ENCODE peak calls at places on chromosomes 6 and 20, in nine cellular contexts. One of them, this sample, is unnamed.

GRCh38 chr6:129759851-129760595 is 50.0 kb upstream of the ARHGAP18 start:
- DNase-seq in CD8-positive, alpha-beta T cell: no peak
- DNase-seq in endothelial cell: no peak
- DNase-seq in Calu3: no peak
- DNase-seq in pancreas: no peak
- DNase-seq in WTC11: no peak
- DNase-seq in progenitor cell of endocrine pancreas: no peak
- DNase-seq in fibroblast of lung: no peak
- DNase-seq in hepatocyte: no peak
- DNase-seq in this sample: no peak

GRCh38 chr6:111984081-111984480 is 69.8 kb upstream of the CCN6 start:
- DNase-seq in WTC11: no peak
- DNase-seq in hepatocyte: no peak
- DNase-seq in pancreas: no peak
- DNase-seq in CD8-positive, alpha-beta T cell: no peak
- DNase-seq in Calu3: no peak
- DNase-seq in endothelial cell: no peak
- DNase-seq in fibroblast of lung: no peak
- DNase-seq in progenitor cell of endocrine pancreas: no peak
- DNase-seq in this sample: no peak

GRCh38 chr20:53794529-53795115 is 201.0 kb upstream of the ZNF217 start:
- DNase-seq in endothelial cell: no peak
- DNase-seq in CD8-positive, alpha-beta T cell: no peak
- DNase-seq in pancreas: no peak
- DNase-seq in fibroblast of lung: no peak
- DNase-seq in WTC11: no peak
- DNase-seq in progenitor cell of endocrine pancreas: no peak
- DNase-seq in hepatocyte: no peak
- DNase-seq in Calu3: no peak
- DNase-seq in this sample: no peak

GRCh38 chr6:108492131-108492766 is 68.5 kb upstream of the FOXO3 start:
- DNase-seq in fibroblast of lung: peak; percentile 67
- DNase-seq in hepatocyte: peak; percentile 63
- DNase-seq in pancreas: no peak
- DNase-seq in Calu3: peak; percentile 17
- DNase-seq in CD8-positive, alpha-beta T cell: no peak
- DNase-seq in WTC11: no peak
- DNase-seq in endothelial cell: peak; percentile 8
- DNase-seq in progenitor cell of endocrine pancreas: no peak
- DNase-seq in this sample: no peak

GRCh38 chr6:137970368-137970767 is 103.3 kb downstream of the TNFAIP3 start:
- DNase-seq in endothelial cell: peak; percentile 9
- DNase-seq in pancreas: no peak
- DNase-seq in hepatocyte: no peak
- DNase-seq in progenitor cell of endocrine pancreas: no peak
- DNase-seq in CD8-positive, alpha-beta T cell: no peak
- DNase-seq in WTC11: no peak
- DNase-seq in Calu3: no peak
- DNase-seq in fibroblast of lung: no peak
- DNase-seq in this sample: no peak

GRCh38 chr6:71533939-71534379 is 245.3 kb downstream of the OGFRL1 start:
- DNase-seq in endothelial cell: peak; percentile 13
- DNase-seq in Calu3: peak; percentile 49
- DNase-seq in CD8-positive, alpha-beta T cell: no peak
- DNase-seq in progenitor cell of endocrine pancreas: no peak
- DNase-seq in pancreas: no peak
- DNase-seq in hepatocyte: peak; percentile 48
- DNase-seq in WTC11: no peak
- DNase-seq in fibroblast of lung: peak; percentile 48
- DNase-seq in this sample: no peak

GRCh38 chr20:20505554-20505953 is 137.7 kb downstream of the INSM1 start:
- DNase-seq in hepatocyte: no peak
- DNase-seq in progenitor cell of endocrine pancreas: no peak
- DNase-seq in pancreas: no peak
- DNase-seq in CD8-positive, alpha-beta T cell: no peak
- DNase-seq in endothelial cell: no peak
- DNase-seq in Calu3: no peak
- DNase-seq in fibroblast of lung: no peak
- DNase-seq in WTC11: no peak
- DNase-seq in this sample: no peak

GRCh38 chr6:63307581-63308246 is 12.1 kb downstream of the LGSN start:
- DNase-seq in progenitor cell of endocrine pancreas: no peak
- DNase-seq in CD8-positive, alpha-beta T cell: no peak
- DNase-seq in Calu3: peak; percentile 54
- DNase-seq in fibroblast of lung: peak; percentile 64
- DNase-seq in WTC11: no peak
- DNase-seq in hepatocyte: peak; percentile 46
- DNase-seq in endothelial cell: peak; percentile 8
- DNase-seq in pancreas: no peak
- DNase-seq in this sample: no peak

GRCh38 chr20:48115511-48115910 is 330.2 kb upstream of the SULF2 start:
- DNase-seq in hepatocyte: no peak
- DNase-seq in CD8-positive, alpha-beta T cell: no peak
- DNase-seq in Calu3: no peak
- DNase-seq in progenitor cell of endocrine pancreas: no peak
- DNase-seq in fibroblast of lung: no peak
- DNase-seq in endothelial cell: no peak
- DNase-seq in WTC11: no peak
- DNase-seq in pancreas: no peak
- DNase-seq in this sample: no peak

GRCh38 chr6:106256201-106256968 is 69.2 kb downstream of the ATG5 start:
- DNase-seq in Calu3: no peak
- DNase-seq in endothelial cell: no peak
- DNase-seq in WTC11: no peak
- DNase-seq in progenitor cell of endocrine pancreas: no peak
- DNase-seq in CD8-positive, alpha-beta T cell: no peak
- DNase-seq in hepatocyte: no peak
- DNase-seq in fibroblast of lung: no peak
- DNase-seq in pancreas: no peak
- DNase-seq in this sample: no peak

GRCh38 chr6:4313044-4313686 is 177.8 kb upstream of the ECI2 start:
- DNase-seq in WTC11: no peak
- DNase-seq in pancreas: peak; percentile 51
- DNase-seq in Calu3: peak; percentile 49
- DNase-seq in hepatocyte: peak; percentile 52
- DNase-seq in endothelial cell: no peak
- DNase-seq in fibroblast of lung: peak; percentile 88
- DNase-seq in progenitor cell of endocrine pancreas: no peak
- DNase-seq in CD8-positive, alpha-beta T cell: no peak
- DNase-seq in this sample: no peak

GRCh38 chr20:1489764-1490436 is 1.3 kb downstream of the SIRPB2 start:
- DNase-seq in CD8-positive, alpha-beta T cell: no peak
- DNase-seq in endothelial cell: no peak
- DNase-seq in WTC11: no peak
- DNase-seq in Calu3: peak; percentile 41
- DNase-seq in progenitor cell of endocrine pancreas: no peak
- DNase-seq in pancreas: no peak
- DNase-seq in hepatocyte: no peak
- DNase-seq in fibroblast of lung: peak; percentile 35
- DNase-seq in this sample: no peak

GRCh38 chr6:41846666-41847237 is 48.4 kb downstream of the USP49 start:
- DNase-seq in WTC11: peak; percentile 68
- DNase-seq in fibroblast of lung: peak; percentile 94
- DNase-seq in progenitor cell of endocrine pancreas: peak; percentile 29
- DNase-seq in Calu3: peak; percentile 88
- DNase-seq in endothelial cell: peak; percentile 79
- DNase-seq in pancreas: peak; percentile 76
- DNase-seq in CD8-positive, alpha-beta T cell: peak; percentile 16
- DNase-seq in hepatocyte: peak; percentile 85
- DNase-seq in this sample: peak; percentile 23

DNA sequence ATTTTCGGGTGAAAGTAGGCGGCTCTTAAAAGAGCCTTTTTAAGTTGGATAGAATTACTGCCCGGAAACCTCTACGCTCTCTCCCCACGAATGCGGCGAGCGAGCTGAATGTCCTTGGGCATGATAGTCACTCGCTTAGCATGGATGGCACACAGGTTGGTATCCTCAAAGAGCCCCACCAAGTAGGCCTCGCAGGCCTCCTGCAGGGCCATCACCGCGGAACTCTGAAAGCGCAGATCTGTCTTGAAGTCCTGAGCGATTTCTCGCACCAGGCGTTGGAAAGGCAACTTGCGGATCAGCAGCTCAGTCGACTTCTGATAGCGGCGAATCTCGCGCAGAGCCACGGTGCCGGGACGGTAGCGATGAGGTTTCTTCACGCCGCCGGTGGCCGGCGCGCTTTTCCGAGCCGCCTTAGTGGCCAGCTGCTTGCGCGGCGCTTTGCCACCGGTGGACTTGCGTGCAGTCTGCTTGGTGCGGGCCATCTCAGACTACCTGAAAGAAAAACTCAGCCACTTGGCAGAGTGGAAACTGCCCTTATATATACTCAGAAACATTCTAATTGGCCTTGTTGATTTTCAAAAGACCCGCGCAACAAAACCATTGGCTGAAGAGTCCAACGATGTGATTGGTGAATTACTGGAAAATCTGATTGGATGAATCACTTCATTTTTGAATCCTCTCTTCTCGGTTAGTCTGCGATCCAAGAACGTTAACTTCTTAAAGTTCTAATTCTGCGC is 93.9 kb upstream of the BTN3A2 start:
- DNase-seq in fibroblast of lung: peak; percentile 93
- DNase-seq in pancreas: no peak
- DNase-seq in WTC11: peak; percentile 65
- DNase-seq in Calu3: peak; percentile 85
- DNase-seq in progenitor cell of endocrine pancreas: peak; percentile 50
- DNase-seq in endothelial cell: peak; percentile 65
- DNase-seq in hepatocyte: peak; percentile 89
- DNase-seq in CD8-positive, alpha-beta T cell: peak; percentile 68
- DNase-seq in this sample: no peak
- TF ChIP-seq CTCF in fibroblast of lung: no peak
- TF ChIP-seq CTCF in pancreas: no peak
- TF ChIP-seq CTCF in WTC11: no peak
- TF ChIP-seq CTCF in Calu3: no peak
- TF ChIP-seq CTCF in progenitor cell of endocrine pancreas: no peak
- TF ChIP-seq CTCF in endothelial cell: no peak
- TF ChIP-seq CTCF in hepatocyte: no peak
- TF ChIP-seq CTCF in CD8-positive, alpha-beta T cell: no peak
- TF ChIP-seq CTCF in this sample: no peak

GRCh38 chr6:135087403-135087802 is 32.8 kb upstream of the HBS1L start:
- DNase-seq in WTC11: no peak
- DNase-seq in endothelial cell: peak; percentile 10
- DNase-seq in progenitor cell of endocrine pancreas: no peak
- DNase-seq in Calu3: no peak
- DNase-seq in CD8-positive, alpha-beta T cell: no peak
- DNase-seq in hepatocyte: no peak
- DNase-seq in pancreas: no peak
- DNase-seq in fibroblast of lung: no peak
- DNase-seq in this sample: no peak
- TF ChIP-seq CTCF in WTC11: no peak
- TF ChIP-seq CTCF in endothelial cell: no peak
- TF ChIP-seq CTCF in progenitor cell of endocrine pancreas: no peak
- TF ChIP-seq CTCF in Calu3: no peak
- TF ChIP-seq CTCF in CD8-positive, alpha-beta T cell: no peak
- TF ChIP-seq CTCF in hepatocyte: no peak
- TF ChIP-seq CTCF in pancreas: no peak
- TF ChIP-seq CTCF in fibroblast of lung: no peak
- TF ChIP-seq CTCF in this sample: no peak

GRCh38 chr20:64246616-64247311 is 8.8 kb upstream of the PCMTD2 start:
- DNase-seq in pancreas: peak; percentile 7
- DNase-seq in endothelial cell: no peak
- DNase-seq in fibroblast of lung: no peak
- DNase-seq in progenitor cell of endocrine pancreas: no peak
- DNase-seq in Calu3: no peak
- DNase-seq in hepatocyte: no peak
- DNase-seq in WTC11: no peak
- DNase-seq in CD8-positive, alpha-beta T cell: no peak
- DNase-seq in this sample: no peak

GRCh38 chr20:64245746-64246595 is 9.6 kb upstream of the PCMTD2 start:
- DNase-seq in endothelial cell: no peak
- DNase-seq in Calu3: no peak
- DNase-seq in fibroblast of lung: no peak
- DNase-seq in progenitor cell of endocrine pancreas: no peak
- DNase-seq in CD8-positive, alpha-beta T cell: no peak
- DNase-seq in hepatocyte: no peak
- DNase-seq in WTC11: no peak
- DNase-seq in pancreas: no peak
- DNase-seq in this sample: no peak

GRCh38 chr20:64247312-64247627 is 8.3 kb upstream of the PCMTD2 start:
- DNase-seq in fibroblast of lung: no peak
- DNase-seq in Calu3: no peak
- DNase-seq in CD8-positive, alpha-beta T cell: no peak
- DNase-seq in WTC11: no peak
- DNase-seq in progenitor cell of endocrine pancreas: no peak
- DNase-seq in endothelial cell: no peak
- DNase-seq in hepatocyte: no peak
- DNase-seq in pancreas: no peak
- DNase-seq in this sample: no peak

GRCh38 chr20:64250027-64250426 is 5.5 kb upstream of the PCMTD2 start:
- DNase-seq in fibroblast of lung: no peak
- DNase-seq in WTC11: no peak
- DNase-seq in pancreas: no peak
- DNase-seq in endothelial cell: no peak
- DNase-seq in progenitor cell of endocrine pancreas: no peak
- DNase-seq in CD8-positive, alpha-beta T cell: no peak
- DNase-seq in Calu3: no peak
- DNase-seq in hepatocyte: no peak
- DNase-seq in this sample: no peak

DNA sequence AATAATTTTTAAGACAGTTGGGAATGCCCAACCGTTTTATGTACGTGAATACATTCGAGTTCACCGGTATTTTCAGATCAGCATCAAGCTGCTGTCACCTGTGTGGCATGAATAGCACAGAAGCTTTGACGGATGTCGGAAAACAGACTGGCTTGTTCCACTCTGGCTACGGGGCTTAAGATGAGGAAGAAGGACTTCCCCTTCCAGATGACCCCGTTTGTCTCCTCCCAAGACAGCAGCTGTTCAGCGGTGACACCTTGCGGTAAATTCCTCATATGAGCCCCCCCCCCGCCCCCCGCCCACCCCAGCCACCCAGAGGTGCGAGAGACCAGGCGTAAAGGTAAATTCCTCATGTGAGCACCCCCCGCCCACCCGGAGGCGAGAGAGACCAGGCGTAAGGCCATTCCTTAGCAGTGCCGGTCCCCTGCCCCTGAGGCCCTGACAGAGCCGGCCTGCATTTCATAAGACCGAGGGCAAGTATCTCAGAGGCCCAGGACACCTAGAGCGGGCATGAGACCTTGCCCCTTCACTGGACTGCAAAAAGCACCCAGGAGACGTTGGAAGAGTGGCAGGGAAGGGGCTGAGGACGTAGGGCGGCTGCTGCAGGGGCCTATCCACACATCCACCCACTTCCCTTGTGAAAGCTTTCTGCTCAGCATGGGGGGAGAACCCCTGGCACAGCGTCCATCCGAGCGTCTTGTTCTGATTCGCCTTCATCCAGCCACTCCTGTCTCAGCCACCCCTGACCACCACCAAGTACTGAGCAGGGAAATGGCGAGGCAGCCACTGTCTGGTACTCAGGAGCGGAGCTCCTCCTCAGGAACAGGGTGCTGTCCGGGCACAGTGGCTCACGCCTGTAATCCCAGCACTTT is 7.3 kb upstream of the PCMTD2 start:
- DNase-seq in CD8-positive, alpha-beta T cell: no peak
- DNase-seq in Calu3: no peak
- DNase-seq in progenitor cell of endocrine pancreas: no peak
- DNase-seq in pancreas: no peak
- DNase-seq in WTC11: no peak
- DNase-seq in fibroblast of lung: no peak
- DNase-seq in hepatocyte: no peak
- DNase-seq in endothelial cell: no peak
- DNase-seq in this sample: no peak
- TF ChIP-seq CTCF in CD8-positive, alpha-beta T cell: no peak
- TF ChIP-seq CTCF in Calu3: no peak
- TF ChIP-seq CTCF in progenitor cell of endocrine pancreas: no peak
- TF ChIP-seq CTCF in pancreas: no peak
- TF ChIP-seq CTCF in WTC11: no peak
- TF ChIP-seq CTCF in fibroblast of lung: no peak
- TF ChIP-seq CTCF in hepatocyte: no peak
- TF ChIP-seq CTCF in endothelial cell: no peak
- TF ChIP-seq CTCF in this sample: no peak

GRCh38 chr20:56468317-56469076 is at the start of gene RTF2:
- DNase-seq in WTC11: peak; percentile 93
- DNase-seq in Calu3: peak; percentile 95
- DNase-seq in CD8-positive, alpha-beta T cell: peak; percentile 93
- DNase-seq in progenitor cell of endocrine pancreas: peak; percentile 88
- DNase-seq in hepatocyte: peak; percentile 98
- DNase-seq in endothelial cell: peak; percentile 95
- DNase-seq in fibroblast of lung: peak; percentile 93
- DNase-seq in pancreas: peak; percentile 94
- DNase-seq in this sample: peak; percentile 59
- TF ChIP-seq CTCF in WTC11: no peak
- TF ChIP-seq CTCF in Calu3: no peak
- TF ChIP-seq CTCF in CD8-positive, alpha-beta T cell: no peak
- TF ChIP-seq CTCF in progenitor cell of endocrine pancreas: no peak
- TF ChIP-seq CTCF in hepatocyte: no peak
- TF ChIP-seq CTCF in endothelial cell: no peak
- TF ChIP-seq CTCF in fibroblast of lung: no peak
- TF ChIP-seq CTCF in pancreas: no peak
- TF ChIP-seq CTCF in this sample: no peak

This sample was measured in D721Med.